ENCODE peak calls at places on chromosome 1, in six cellular contexts. E, I, U, N, X and M are unnamed samples.

GRCh38 chr1:165900576-165901380 is 73.4 kb downstream of the UCK2 start:
- DNase-seq in E (no peak), I (no peak), U (no peak), N (no peak), X (peak), M (peak)

GRCh38 chr1:40825430-40825778 is 36.8 kb downstream of the CITED4 start:
- DNase-seq in E (no peak), I (peak), U (no peak), N (no peak), X (no peak), M (no peak)

GRCh38 chr1:22847249-22847648 is 125.4 kb downstream of the LACTBL1 start:
- DNase-seq in E (no peak), I (no peak), U (no peak), N (no peak), X (no peak), M (no peak)

GRCh38 chr1:115430717-115431116 is 92.7 kb upstream of the NGF start:
- DNase-seq in E (peak), I (peak), U (no peak), N (no peak), X (peak), M (peak)

GRCh38 chr1:231172411-231172810 is 10.6 kb downstream of the TRIM67 start:
- DNase-seq in E (no peak), I (no peak), U (no peak), N (no peak), X (no peak), M (no peak)

GRCh38 chr1:10665930-10666850 is 130.3 kb downstream of the CASZ1 start:
- DNase-seq in E (no peak), I (no peak), U (no peak), N (no peak), X (no peak), M (no peak)

GRCh38 chr1:34906756-34907155 is 22.7 kb downstream of the DLGAP3 start:
- DNase-seq in E (no peak), I (no peak), U (no peak), N (no peak), X (no peak), M (no peak)

GRCh38 chr1:40143891-40144575 is 17.2 kb upstream of the RLF start:
- DNase-seq in E (peak), I (peak), U (peak), N (peak), X (peak), M (peak)

GRCh38 chr1:70358921-70359564 is 4.5 kb upstream of the ANKRD13C start:
- DNase-seq in E (no peak), I (no peak), U (no peak), N (no peak), X (no peak), M (no peak)

GRCh38 chr1:234262007-234262753 is 111.1 kb upstream of the COA6 start:
- DNase-seq in E (no peak), I (no peak), U (no peak), N (no peak), X (no peak), M (no peak)

GRCh38 chr1:64112281-64112680 is 91.1 kb upstream of the UBE2U start:
- DNase-seq in E (peak), I (no peak), U (no peak), N (no peak), X (no peak), M (no peak)

GRCh38 chr1:1969953-1970716 is 33.5 kb downstream of the CFAP74 start:
- DNase-seq in E (no peak), I (no peak), U (no peak), N (no peak), X (no peak), M (no peak)
- TF ChIP-seq MYC in E (no peak), I (no peak), U (no peak), N (no peak), X (no peak), M (no peak)

GRCh38 chr1:226002667-226003501 is 3.7 kb upstream of the SDE2 start:
- DNase-seq in E (peak), I (peak), U (peak), N (no peak), X (no peak), M (peak)

GRCh38 chr1:226001088-226001487 is 1.9 kb upstream of the SDE2 start:
- DNase-seq in E (no peak), I (no peak), U (no peak), N (no peak), X (no peak), M (no peak)

GRCh38 chr1:226003502-226004170 is 4.5 kb upstream of the SDE2 start:
- DNase-seq in E (no peak), I (no peak), U (no peak), N (no peak), X (no peak), M (no peak)

GRCh38 chr1:225999912-226000337 is 782 bp upstream of the SDE2 start:
- DNase-seq in E (no peak), I (no peak), U (peak), N (peak), X (peak), M (peak)

GRCh38 chr1:226001852-226002666 is 2.9 kb upstream of the SDE2 start:
- DNase-seq in E (peak), I (peak), U (peak), N (no peak), X (peak), M (peak)
- TF ChIP-seq POLR2A in E (no peak), I (peak), U (no peak), N (peak), X (no peak), M (no peak)

GRCh38 chr1:13950637-13951036 is 250.6 kb downstream of the PRDM2 start:
- DNase-seq in E (no peak), I (peak), U (peak), N (no peak), X (no peak), M (no peak)

GRCh38 chr1:13949571-13949970 is 249.6 kb downstream of the PRDM2 start:
- DNase-seq in E (no peak), I (no peak), U (no peak), N (no peak), X (no peak), M (no peak)

GRCh38 chr1:13952985-13953384 is 253.0 kb downstream of the PRDM2 start:
- DNase-seq in E (no peak), I (no peak), U (no peak), N (no peak), X (no peak), M (no peak)

GRCh38 chr1:13948851-13949490 is 249.0 kb downstream of the PRDM2 start:
- DNase-seq in E (no peak), I (no peak), U (no peak), N (no peak), X (no peak), M (no peak)

DNA sequence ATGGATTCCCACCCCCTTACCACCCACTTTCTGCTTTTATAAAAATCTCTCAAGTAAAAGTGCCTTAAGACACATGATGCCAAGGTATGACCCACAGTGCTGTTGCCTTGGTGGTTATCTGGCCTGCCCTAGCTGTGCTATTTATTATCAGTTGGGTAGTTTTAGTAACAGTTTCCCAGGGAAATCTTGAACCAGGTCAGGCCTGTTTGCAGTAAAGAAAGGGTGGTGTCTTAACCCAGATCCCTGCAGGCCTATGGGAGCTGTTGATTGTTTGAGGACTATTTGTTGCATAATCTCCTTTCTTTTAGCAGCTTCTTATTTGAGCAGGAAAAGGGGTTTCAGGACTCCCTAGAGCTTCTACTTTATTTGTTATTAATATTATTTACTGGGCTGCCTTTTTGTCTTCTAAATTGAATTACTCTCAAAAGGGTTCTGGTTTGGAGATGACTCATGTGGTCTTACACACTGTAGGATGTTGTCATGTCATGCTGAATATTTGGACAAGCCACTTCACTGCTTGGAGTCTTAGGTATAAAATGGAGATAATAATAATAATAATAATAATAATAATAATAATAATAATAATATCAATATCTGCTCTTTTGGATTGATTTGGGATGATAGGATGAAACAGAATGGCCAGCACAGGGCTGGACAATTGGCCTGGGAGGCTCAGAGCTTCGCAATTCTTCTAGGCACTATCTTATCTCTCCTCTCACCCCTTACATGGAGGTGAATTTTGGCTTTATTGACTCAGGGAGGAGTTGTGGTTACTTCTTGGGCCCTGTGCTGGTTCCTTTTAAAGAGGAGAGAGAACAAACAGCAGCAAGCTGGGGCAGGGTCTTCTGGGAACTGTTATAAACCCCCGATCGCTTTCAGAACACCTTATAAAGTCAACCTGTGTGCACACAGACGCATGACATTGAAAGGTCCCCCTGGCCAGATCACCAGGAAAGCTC is 252.1 kb downstream of the PRDM2 start:
- DNase-seq in E (no peak), I (no peak), U (no peak), N (no peak), X (no peak), M (no peak)
- TF ChIP-seq MYC in E (no peak), I (no peak), U (no peak), N (no peak), X (no peak), M (no peak)

GRCh38 chr1:150484431-150484830 is 2.8 kb upstream of the TARS2 start:
- DNase-seq in E (no peak), I (no peak), U (no peak), N (no peak), X (no peak), M (no peak)

GRCh38 chr1:150484861-150485260 is 2.4 kb upstream of the TARS2 start:
- DNase-seq in E (peak), I (peak), U (peak), N (no peak), X (peak), M (no peak)

GRCh38 chr1:150487763-150488115 is 520 bp downstream of the TARS2 start:
- DNase-seq in E (no peak), I (no peak), U (no peak), N (no peak), X (no peak), M (no peak)

GRCh38 chr1:150486966-150487762 is at the start of gene TARS2:
- DNase-seq in E (peak), I (peak), U (peak), N (peak), X (peak), M (peak)
- TF ChIP-seq POLR2A in E (peak), I (peak), U (peak), N (peak), X (peak), M (peak)

DNA sequence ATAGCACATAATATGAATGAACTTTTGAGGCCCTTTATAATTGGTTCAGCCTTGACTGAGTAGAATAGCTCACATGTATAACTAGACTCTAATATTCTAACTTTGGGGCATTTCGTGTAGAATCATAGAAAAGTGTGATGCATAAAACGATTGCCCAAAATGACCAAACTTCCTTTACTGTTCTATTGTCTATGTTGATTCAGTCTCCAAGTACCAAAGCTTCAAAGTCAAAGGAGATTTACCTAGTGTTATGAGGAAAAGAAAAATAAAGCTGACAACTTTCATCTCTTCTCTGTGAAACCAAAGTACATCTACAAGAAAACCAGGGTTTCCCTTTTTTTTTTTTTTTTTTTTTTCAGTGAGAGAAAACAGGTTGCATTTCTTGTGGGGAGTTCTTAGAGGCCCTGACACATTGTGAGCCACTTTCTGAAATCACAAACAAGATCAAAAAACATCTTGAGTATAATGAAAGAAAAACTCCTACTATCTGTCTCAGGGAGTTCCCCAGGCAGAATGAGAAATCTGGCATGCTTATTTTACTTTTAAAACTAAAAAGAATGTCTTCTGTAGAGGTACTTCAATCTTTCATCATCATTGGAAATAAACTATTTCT is 183.4 kb downstream of the TNFSF18 start:
- DNase-seq in E (no peak), I (no peak), U (no peak), N (no peak), X (no peak), M (no peak)
- TF ChIP-seq MYC in E (no peak), I (no peak), U (no peak), N (no peak), X (no peak), M (no peak)

DNA sequence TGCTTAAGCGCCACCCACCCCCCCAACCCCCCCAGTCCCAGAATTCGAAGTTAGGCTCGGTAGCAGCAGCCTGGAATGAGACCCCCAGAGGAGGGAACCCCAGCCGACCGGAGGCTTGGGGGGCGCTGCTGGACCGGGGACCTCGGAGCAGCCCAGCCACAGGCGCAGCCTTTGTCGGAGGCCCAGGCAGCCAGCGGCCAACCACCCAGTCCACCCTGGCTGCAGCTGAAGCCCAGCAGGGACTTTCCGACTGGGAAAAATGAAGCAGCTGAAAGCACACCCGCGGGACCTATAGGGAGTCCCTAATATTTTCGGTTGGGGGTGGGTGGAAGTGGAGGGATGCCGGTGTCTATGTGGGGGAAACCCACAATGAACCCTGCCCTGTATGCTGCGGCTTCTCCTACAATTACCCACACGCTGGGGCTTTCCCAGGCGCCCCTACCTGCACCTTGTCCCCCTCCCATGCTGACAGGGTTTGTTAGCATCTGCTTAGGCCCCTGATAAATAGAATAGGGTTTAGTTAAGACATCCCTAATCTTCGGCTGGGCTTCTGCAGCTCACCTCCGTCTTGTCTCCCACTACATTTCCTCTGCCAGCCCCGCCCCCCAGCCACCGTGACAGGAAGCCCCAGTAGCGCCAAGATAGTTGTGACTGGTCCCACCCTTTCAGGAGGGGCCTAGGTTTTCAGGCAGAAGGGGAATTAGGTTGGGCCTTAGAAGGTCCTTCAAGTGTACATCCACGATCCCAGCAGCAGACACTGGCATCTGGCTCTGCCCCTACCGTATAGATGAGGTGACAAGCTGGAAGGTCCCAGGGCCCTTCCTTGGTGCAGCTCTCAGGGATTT is 838 bp downstream of the CCDC28B start:
- DNase-seq in E (no peak), I (peak), U (peak), N (peak), X (no peak), M (peak)
- TF ChIP-seq POLR2A in E (no peak), I (no peak), U (peak), N (peak), X (peak), M (no peak)

GRCh38 chr1:155080250-155081228 is 1.9 kb downstream of the EFNA3 start:
- DNase-seq in E (no peak), I (peak), U (peak), N (no peak), X (no peak), M (no peak)
- TF ChIP-seq MYC in E (no peak), I (no peak), U (no peak), N (no peak), X (no peak), M (no peak)

GRCh38 chr1:172443666-172444453 is at the start of gene PIGC:
- DNase-seq in E (peak), I (peak), U (peak), N (peak), X (peak), M (peak)
- TF ChIP-seq POLR2A in E (peak), I (peak), U (peak), N (peak), X (peak), M (peak)

GRCh38 chr1:150076066-150076465 is 8.5 kb downstream of the VPS45 start:
- DNase-seq in E (no peak), I (no peak), U (no peak), N (peak), X (no peak), M (no peak)

GRCh38 chr1:150076985-150077384 is 9.4 kb downstream of the VPS45 start:
- DNase-seq in E (no peak), I (no peak), U (peak), N (no peak), X (no peak), M (no peak)

GRCh38 chr1:150073516-150073915 is 5.9 kb downstream of the VPS45 start:
- DNase-seq in E (no peak), I (no peak), U (no peak), N (no peak), X (no peak), M (no peak)

GRCh38 chr1:150069923-150070322 is 2.3 kb downstream of the VPS45 start:
- DNase-seq in E (no peak), I (no peak), U (no peak), N (no peak), X (no peak), M (no peak)

DNA sequence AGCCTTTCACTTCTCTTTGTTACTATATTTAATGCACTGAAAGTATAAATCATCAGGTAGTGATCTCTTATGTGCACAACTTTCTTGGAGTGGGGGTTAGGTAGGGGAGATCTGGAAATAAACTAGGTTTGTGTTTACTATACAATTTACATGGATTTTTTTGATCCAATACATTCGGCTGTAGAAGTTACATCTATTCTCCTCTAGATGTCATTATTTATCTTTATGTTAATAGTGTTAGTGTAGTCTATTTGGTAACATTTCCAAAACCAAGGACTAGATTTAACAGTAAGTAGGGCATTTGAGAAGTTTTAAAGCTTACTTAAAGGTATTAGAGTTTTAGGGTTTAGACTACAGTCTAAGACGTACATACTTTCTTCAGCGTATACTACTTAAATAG is 5.4 kb downstream of the VPS45 start:
- DNase-seq in E (peak), I (peak), U (no peak), N (no peak), X (no peak), M (peak)
- TF ChIP-seq MYC in E (no peak), I (no peak), U (no peak), N (no peak), X (no peak), M (no peak)